ENCODE peak calls at places on chromosomes 13 and 19, in five cellular contexts. One of them, this sample, is unnamed.

GRCh38 chr19:55652311-55653078 is 2.3 kb upstream of the U2AF2 start:
- DNase-seq in breast epithelium: no peak
- DNase-seq in sigmoid colon: no peak
- DNase-seq in heart left ventricle: no peak
- DNase-seq in ovary: peak; percentile 72
- DNase-seq in this sample: no peak

GRCh38 chr13:106617561-106617960 is 49.6 kb upstream of the ARGLU1 start:
- DNase-seq in breast epithelium: no peak
- DNase-seq in sigmoid colon: no peak
- DNase-seq in heart left ventricle: no peak
- DNase-seq in ovary: no peak
- DNase-seq in this sample: no peak

GRCh38 chr19:7170983-7171382 is 101.5 kb downstream of the ZNF557 start:
- DNase-seq in breast epithelium: no peak
- DNase-seq in sigmoid colon: no peak
- DNase-seq in heart left ventricle: no peak
- DNase-seq in ovary: no peak
- DNase-seq in this sample: no peak

GRCh38 chr19:18292460-18292809 is 11.0 kb upstream of the JUND start:
- DNase-seq in breast epithelium: peak; percentile 64
- DNase-seq in sigmoid colon: no peak
- DNase-seq in heart left ventricle: no peak
- DNase-seq in ovary: no peak
- DNase-seq in this sample: peak; percentile 90

GRCh38 chr19:38980583-38981374 is 5.2 kb upstream of the FBXO17 start:
- DNase-seq in breast epithelium: no peak
- DNase-seq in sigmoid colon: no peak
- DNase-seq in heart left ventricle: no peak
- DNase-seq in ovary: no peak
- DNase-seq in this sample: no peak

GRCh38 chr13:97726664-97727235 is 226.7 kb upstream of the IPO5 start:
- DNase-seq in breast epithelium: no peak
- DNase-seq in sigmoid colon: no peak
- DNase-seq in heart left ventricle: no peak
- DNase-seq in ovary: no peak
- DNase-seq in this sample: no peak

GRCh38 chr13:85557651-85558050 is 241.6 kb downstream of the SLITRK6 start:
- DNase-seq in breast epithelium: no peak
- DNase-seq in sigmoid colon: no peak
- DNase-seq in heart left ventricle: no peak
- DNase-seq in ovary: no peak
- DNase-seq in this sample: no peak

GRCh38 chr13:98480915-98481510 is 95.9 kb downstream of the STK24 start:
- DNase-seq in breast epithelium: no peak
- DNase-seq in sigmoid colon: peak; percentile 82
- DNase-seq in heart left ventricle: peak; percentile 55
- DNase-seq in ovary: no peak
- DNase-seq in this sample: no peak

GRCh38 chr13:29679357-29680050 is 84.0 kb upstream of the SLC7A1 start:
- DNase-seq in breast epithelium: no peak
- DNase-seq in sigmoid colon: no peak
- DNase-seq in heart left ventricle: peak; percentile 68
- DNase-seq in ovary: no peak
- DNase-seq in this sample: no peak

GRCh38 chr19:15025237-15025636 is 24.0 kb upstream of the CASP14 start:
- DNase-seq in breast epithelium: peak; percentile 18
- DNase-seq in sigmoid colon: no peak
- DNase-seq in heart left ventricle: no peak
- DNase-seq in ovary: no peak
- DNase-seq in this sample: no peak

GRCh38 chr13:62357887-62358645 is 942.4 kb upstream of the PCDH20 start:
- DNase-seq in breast epithelium: no peak
- DNase-seq in sigmoid colon: no peak
- DNase-seq in heart left ventricle: no peak
- DNase-seq in ovary: no peak
- DNase-seq in this sample: no peak

GRCh38 chr13:20869540-20869939 is 33.0 kb downstream of the XPO4 start:
- DNase-seq in breast epithelium: no peak
- DNase-seq in sigmoid colon: no peak
- DNase-seq in heart left ventricle: no peak
- DNase-seq in ovary: no peak
- DNase-seq in this sample: no peak

GRCh38 chr19:18488403-18488723 is 33.5 kb downstream of the ELL start:
- DNase-seq in breast epithelium: no peak
- DNase-seq in sigmoid colon: no peak
- DNase-seq in heart left ventricle: no peak
- DNase-seq in ovary: no peak
- DNase-seq in this sample: no peak

GRCh38 chr13:79874396-79875360 is 393.7 kb downstream of the NDFIP2 start:
- DNase-seq in breast epithelium: no peak
- DNase-seq in sigmoid colon: no peak
- DNase-seq in heart left ventricle: no peak
- DNase-seq in ovary: no peak
- DNase-seq in this sample: no peak

GRCh38 chr13:27665333-27665732 is 43.6 kb downstream of the POLR1D start:
- DNase-seq in breast epithelium: no peak
- DNase-seq in sigmoid colon: no peak
- DNase-seq in heart left ventricle: no peak
- DNase-seq in ovary: no peak
- DNase-seq in this sample: no peak

GRCh38 chr13:113195360-113195759 is 13.1 kb downstream of the PCID2 start:
- DNase-seq in breast epithelium: no peak
- DNase-seq in sigmoid colon: no peak
- DNase-seq in heart left ventricle: no peak
- DNase-seq in ovary: no peak
- DNase-seq in this sample: no peak

GRCh38 chr13:80132741-80133601 is 208.0 kb downstream of the SPRY2 start:
- DNase-seq in breast epithelium: peak; percentile 53
- DNase-seq in sigmoid colon: peak; percentile 70
- DNase-seq in heart left ventricle: peak; percentile 69
- DNase-seq in ovary: peak; percentile 35
- DNase-seq in this sample: peak; percentile 85

GRCh38 chr19:49056101-49056901 is 1.2 kb downstream of the CGB7 start:
- DNase-seq in breast epithelium: peak; percentile 33
- DNase-seq in sigmoid colon: no peak
- DNase-seq in heart left ventricle: peak; percentile 56
- DNase-seq in ovary: peak; percentile 64
- DNase-seq in this sample: no peak

GRCh38 chr13:51998723-51999471 is 12.4 kb downstream of the ATP7B start:
- DNase-seq in breast epithelium: no peak
- DNase-seq in sigmoid colon: no peak
- DNase-seq in heart left ventricle: no peak
- DNase-seq in ovary: no peak
- DNase-seq in this sample: no peak

GRCh38 chr19:19822148-19822429 is 539 bp upstream of the ZNF506 start:
- DNase-seq in breast epithelium: no peak
- DNase-seq in sigmoid colon: peak; percentile 70
- DNase-seq in heart left ventricle: no peak
- DNase-seq in ovary: peak; percentile 35
- DNase-seq in this sample: no peak

GRCh38 chr13:87669379-87669978 is 1.7 kb upstream of the SLITRK5 start:
- DNase-seq in breast epithelium: no peak
- DNase-seq in sigmoid colon: no peak
- DNase-seq in heart left ventricle: no peak
- DNase-seq in ovary: no peak
- DNase-seq in this sample: no peak

GRCh38 chr13:32594339-32594738 is 8.1 kb downstream of the PDS5B start:
- DNase-seq in breast epithelium: no peak
- DNase-seq in sigmoid colon: no peak
- DNase-seq in heart left ventricle: no peak
- DNase-seq in ovary: no peak
- DNase-seq in this sample: no peak

GRCh38 chr13:21948781-21949474 is 278.1 kb downstream of the FGF9 start:
- DNase-seq in breast epithelium: no peak
- DNase-seq in sigmoid colon: no peak
- DNase-seq in heart left ventricle: no peak
- DNase-seq in ovary: no peak
- DNase-seq in this sample: no peak

GRCh38 chr19:4456566-4456842 is 1.1 kb downstream of the UBXN6 start:
- DNase-seq in breast epithelium: no peak
- DNase-seq in sigmoid colon: peak; percentile 80
- DNase-seq in heart left ventricle: peak; percentile 42
- DNase-seq in ovary: no peak
- DNase-seq in this sample: no peak

GRCh38 chr19:47374876-47375693 is 26.0 kb downstream of the DHX34 start:
- DNase-seq in breast epithelium: no peak
- DNase-seq in sigmoid colon: no peak
- DNase-seq in heart left ventricle: no peak
- DNase-seq in ovary: no peak
- DNase-seq in this sample: no peak

GRCh38 chr13:80336335-80336734 is 4.6 kb downstream of the SPRY2 start:
- DNase-seq in breast epithelium: no peak
- DNase-seq in sigmoid colon: no peak
- DNase-seq in heart left ventricle: no peak
- DNase-seq in ovary: no peak
- DNase-seq in this sample: no peak

GRCh38 chr13:111346281-111346680 is 25.8 kb downstream of the TEX29 start:
- DNase-seq in breast epithelium: no peak
- DNase-seq in sigmoid colon: no peak
- DNase-seq in heart left ventricle: no peak
- DNase-seq in ovary: no peak
- DNase-seq in this sample: peak; percentile 77

GRCh38 chr13:111342716-111343115 is 22.3 kb downstream of the TEX29 start:
- DNase-seq in breast epithelium: no peak
- DNase-seq in sigmoid colon: no peak
- DNase-seq in heart left ventricle: no peak
- DNase-seq in ovary: no peak
- DNase-seq in this sample: peak; percentile 57

GRCh38 chr13:111343186-111343805 is 22.9 kb downstream of the TEX29 start:
- DNase-seq in breast epithelium: no peak
- DNase-seq in sigmoid colon: no peak
- DNase-seq in heart left ventricle: no peak
- DNase-seq in ovary: no peak
- DNase-seq in this sample: no peak

GRCh38 chr13:111345682-111346081 is 25.2 kb downstream of the TEX29 start:
- DNase-seq in breast epithelium: no peak
- DNase-seq in sigmoid colon: no peak
- DNase-seq in heart left ventricle: no peak
- DNase-seq in ovary: no peak
- DNase-seq in this sample: no peak

GRCh38 chr13:111344471-111345191 is 24.2 kb downstream of the TEX29 start:
- DNase-seq in breast epithelium: no peak
- DNase-seq in sigmoid colon: no peak
- DNase-seq in heart left ventricle: no peak
- DNase-seq in ovary: no peak
- DNase-seq in this sample: no peak
- TF ChIP-seq CTCF in breast epithelium: no peak
- TF ChIP-seq CTCF in sigmoid colon: no peak
- TF ChIP-seq CTCF in heart left ventricle: no peak
- TF ChIP-seq CTCF in ovary: no peak
- TF ChIP-seq CTCF in this sample: no peak

DNA sequence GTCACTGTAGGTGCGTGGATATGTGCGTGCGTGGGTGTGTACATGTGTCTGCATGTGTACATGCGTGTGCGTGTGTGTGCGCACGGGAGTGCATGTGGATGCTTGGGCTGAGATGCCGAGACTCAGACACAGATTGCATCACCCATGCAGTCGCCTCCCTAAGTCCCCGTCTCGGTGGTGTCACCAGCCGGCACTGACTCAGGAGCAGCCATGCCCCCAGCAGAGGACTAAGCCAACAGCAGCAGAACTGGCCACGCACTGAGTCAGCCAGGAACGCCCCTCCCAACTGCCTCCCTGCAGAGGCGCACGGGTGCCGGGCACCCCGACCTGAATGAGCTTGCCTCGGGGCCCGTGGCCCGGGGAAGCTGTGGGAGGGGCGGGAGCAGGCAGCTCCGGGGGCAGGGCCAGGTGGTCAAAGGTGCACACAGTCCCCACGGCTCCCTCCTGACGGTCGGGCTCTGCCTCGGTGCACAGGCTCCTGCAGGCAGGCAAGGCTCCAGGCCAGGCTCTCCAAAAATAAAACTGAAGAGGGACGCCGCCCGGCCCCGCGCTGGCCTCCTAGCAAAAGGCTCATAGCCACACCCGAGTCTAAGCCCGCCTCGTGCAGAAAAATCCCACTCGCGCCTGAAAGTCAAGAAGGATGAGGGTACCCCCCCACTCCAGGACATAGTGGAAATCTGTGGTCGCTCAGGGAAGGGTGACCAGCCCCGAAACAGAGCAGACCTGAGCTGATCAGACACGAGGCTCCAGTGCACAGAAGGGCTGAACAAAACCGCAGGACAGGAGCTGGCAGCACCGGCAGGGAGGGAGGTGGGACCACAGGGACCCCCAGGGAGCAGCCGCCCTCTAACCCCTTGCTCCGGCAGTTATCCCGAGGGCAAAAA is 49.2 kb downstream of the GADD45B start:
- DNase-seq in breast epithelium: no peak
- DNase-seq in sigmoid colon: no peak
- DNase-seq in heart left ventricle: no peak
- DNase-seq in ovary: no peak
- DNase-seq in this sample: peak; percentile 49
- TF ChIP-seq POLR2A in breast epithelium: no peak
- TF ChIP-seq POLR2A in sigmoid colon: no peak
- TF ChIP-seq POLR2A in heart left ventricle: no peak
- TF ChIP-seq POLR2A in ovary: no peak
- TF ChIP-seq POLR2A in this sample: no peak

GRCh38 chr19:32351807-32352630 is 6.6 kb downstream of the ZNF507 start:
- DNase-seq in breast epithelium: no peak
- DNase-seq in sigmoid colon: no peak
- DNase-seq in heart left ventricle: no peak
- DNase-seq in ovary: no peak
- DNase-seq in this sample: no peak
- H3K4me3 ChIP-seq in breast epithelium: no peak overlapping the region
- H3K4me3 ChIP-seq in sigmoid colon: no peak overlapping the region
- H3K4me3 ChIP-seq in heart left ventricle: no peak overlapping the region
- H3K4me3 ChIP-seq in ovary: no peak overlapping the region
- H3K4me3 ChIP-seq in this sample: no peak overlapping the region

DNA sequence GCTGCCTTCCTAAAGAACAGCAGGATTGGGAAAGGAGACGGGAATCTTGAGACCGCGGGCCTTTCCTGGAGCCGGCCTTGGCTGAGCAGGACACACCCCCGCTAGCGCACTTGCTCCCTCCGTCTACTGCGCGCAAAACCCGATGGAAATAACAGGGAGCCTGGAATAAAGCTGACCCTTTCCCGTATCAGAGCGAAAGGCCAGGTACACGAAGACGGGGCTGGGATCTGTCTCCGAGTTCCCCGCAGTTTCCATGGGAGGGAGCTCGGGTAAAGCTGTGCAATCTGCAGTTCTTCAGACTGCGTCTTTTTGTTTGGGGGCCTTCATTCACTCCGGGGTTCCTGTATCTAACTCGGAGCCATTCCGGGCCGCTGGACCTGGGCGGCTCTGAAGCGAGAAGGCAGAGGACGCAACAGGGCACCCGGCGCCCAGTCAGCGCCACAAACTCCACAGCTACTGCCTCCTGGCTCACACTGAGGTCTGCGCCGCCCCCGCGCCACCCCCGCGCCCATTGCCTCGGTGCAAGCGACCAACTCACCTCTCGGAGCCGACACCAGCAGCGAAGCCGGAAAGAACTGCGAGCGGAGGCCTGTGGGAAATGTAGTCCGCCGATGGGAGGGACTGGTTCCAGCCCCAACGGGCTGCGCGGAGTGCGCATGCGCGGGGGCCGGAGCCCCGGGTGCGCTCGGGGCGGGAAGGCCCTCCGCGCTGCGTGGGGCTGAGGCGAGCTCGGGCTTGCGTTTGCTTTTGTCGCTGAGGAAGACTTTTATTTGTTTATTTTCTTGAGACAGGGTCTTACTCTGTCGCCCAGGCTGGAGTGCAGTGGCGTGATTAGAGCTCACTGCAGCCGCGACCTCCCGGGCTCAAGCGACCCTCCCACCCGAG is at the start of gene ZFP14:
- DNase-seq in breast epithelium: peak; percentile 87
- DNase-seq in sigmoid colon: peak; percentile 95
- DNase-seq in heart left ventricle: peak; percentile 94
- DNase-seq in ovary: peak; percentile 93
- DNase-seq in this sample: peak; percentile 97
- TF ChIP-seq CTCF in breast epithelium: peak; percentile 14
- TF ChIP-seq CTCF in sigmoid colon: no peak
- TF ChIP-seq CTCF in heart left ventricle: peak; percentile 18
- TF ChIP-seq CTCF in ovary: no peak
- TF ChIP-seq CTCF in this sample: no peak